ENCODE peak calls at places on chromosomes 12 and 14, in six cellular contexts. V is NCI-H1092 treated with DMSO at 0.1 percent for 48 hours, W is neural progenitor cell, X is iPS-NIHi11, S is GM03348, Z is naive B cell. Y is an unnamed sample.

GRCh38 chr12:71900091-71900490 is 38.6 kb upstream of the TPH2 start:
- DNase-seq in V (no peak), W (no peak), X (peak), S (peak), Z (no peak), Y (peak)

GRCh38 chr14:94383777-94384176 is 4.6 kb downstream of the SERPINA1 start:
- DNase-seq in V (no peak), W (no peak), X (no peak), S (no peak), Z (no peak), Y (no peak)

GRCh38 chr12:93571854-93572711 is at the start of gene SOCS2:
- DNase-seq in V (no peak), W (peak), X (peak), S (peak), Z (peak), Y (peak)

GRCh38 chr12:750356-751191 is 1.8 kb upstream of the WNK1 start:
- DNase-seq in V (peak), W (peak), X (no peak), S (no peak), Z (no peak), Y (no peak)

GRCh38 chr12:57626111-57626928 is 6.7 kb downstream of the B4GALNT1 start:
- DNase-seq in V (no peak), W (no peak), X (no peak), S (no peak), Z (no peak), Y (no peak)

GRCh38 chr14:50726372-50727107 is 58.4 kb upstream of the SAV1 start:
- DNase-seq in V (no peak), W (no peak), X (no peak), S (peak), Z (no peak), Y (peak)

GRCh38 chr12:47218191-47218654 is 138.5 kb upstream of the AMIGO2 start:
- DNase-seq in V (no peak), W (no peak), X (no peak), S (no peak), Z (no peak), Y (no peak)

GRCh38 chr14:60094306-60094897 is 2.7 kb downstream of the PCNX4 start:
- DNase-seq in V (no peak), W (peak), X (peak), S (peak), Z (no peak), Y (peak)

GRCh38 chr14:89418452-89418851 is 1.4 kb upstream of the FOXN3 start:
- DNase-seq in V (no peak), W (no peak), X (no peak), S (no peak), Z (no peak), Y (no peak)

GRCh38 chr14:33782923-33783322 is 168.0 kb downstream of the EGLN3 start:
- DNase-seq in V (no peak), W (peak), X (no peak), S (no peak), Z (no peak), Y (no peak)

GRCh38 chr12:3537916-3538690 is 47.1 kb downstream of the PRMT8 start:
- DNase-seq in V (peak), W (no peak), X (no peak), S (no peak), Z (no peak), Y (no peak)

GRCh38 chr14:101075801-101076413 is 172.4 kb upstream of the RTL1 start:
- DNase-seq in V (no peak), W (no peak), X (no peak), S (no peak), Z (no peak), Y (no peak)

GRCh38 chr12:117151195-117152031 is 38.9 kb downstream of the FBXO21 start:
- DNase-seq in V (no peak), W (peak), X (peak), S (peak), Z (no peak), Y (peak)

GRCh38 chr14:79051009-79051710 is 881.0 kb downstream of the NRXN3 start:
- DNase-seq in V (no peak), W (no peak), X (no peak), S (no peak), Z (no peak), Y (peak)

GRCh38 chr14:105450123-105450505 is 24.5 kb upstream of the CRIP2 start:
- DNase-seq in V (no peak), W (no peak), X (no peak), S (no peak), Z (no peak), Y (no peak)

GRCh38 chr14:55356913-55357312 is 54.7 kb downstream of the ATG14 start:
- DNase-seq in V (peak), W (no peak), X (no peak), S (no peak), Z (no peak), Y (no peak)

GRCh38 chr12:124548854-124549378 is 18.5 kb downstream of the NCOR2 start:
- DNase-seq in V (no peak), W (no peak), X (no peak), S (peak), Z (no peak), Y (peak)

GRCh38 chr12:6093764-6094163 is 30.7 kb downstream of the VWF start:
- DNase-seq in V (no peak), W (no peak), X (no peak), S (no peak), Z (no peak), Y (no peak)

GRCh38 chr12:18345021-18345735 is 83.9 kb downstream of the PIK3C2G start:
- DNase-seq in V (no peak), W (no peak), X (no peak), S (peak), Z (no peak), Y (no peak)

GRCh38 chr14:81655423-81656314 is 122.0 kb upstream of the SEL1L start:
- DNase-seq in V (no peak), W (no peak), X (peak), S (no peak), Z (no peak), Y (peak)

GRCh38 chr12:111457071-111457470 is 51.3 kb downstream of the SH2B3 start:
- DNase-seq in V (no peak), W (no peak), X (no peak), S (no peak), Z (no peak), Y (no peak)

GRCh38 chr12:70467476-70467875 is 101.4 kb downstream of the KCNMB4 start:
- DNase-seq in V (no peak), W (no peak), X (no peak), S (no peak), Z (no peak), Y (no peak)

GRCh38 chr12:59077153-59077930 is 157.0 kb upstream of the LRIG3 start:
- DNase-seq in V (no peak), W (peak), X (no peak), S (peak), Z (no peak), Y (no peak)

GRCh38 chr14:81519200-81519998 is 14.3 kb downstream of the SEL1L start:
- DNase-seq in V (no peak), W (no peak), X (no peak), S (no peak), Z (peak), Y (no peak)

GRCh38 chr12:38175538-38175937 is 141.0 kb upstream of the ALG10B start:
- DNase-seq in V (no peak), W (no peak), X (no peak), S (no peak), Z (no peak), Y (peak)

GRCh38 chr12:53268637-53269562 is 801 bp downstream of the ESPL1 start:
- DNase-seq in V (no peak), W (no peak), X (peak), S (peak), Z (no peak), Y (peak)

GRCh38 chr14:93084402-93084801 is 31.3 kb downstream of the ITPK1 start:
- DNase-seq in V (no peak), W (no peak), X (no peak), S (no peak), Z (no peak), Y (no peak)

GRCh38 chr14:68633131-68633991 is 159.5 kb downstream of the ZFP36L1 start:
- DNase-seq in V (peak), W (no peak), X (no peak), S (peak), Z (peak), Y (no peak)

GRCh38 chr12:18158774-18159557 is 69.0 kb upstream of the RERGL start:
- DNase-seq in V (no peak), W (peak), X (peak), S (peak), Z (peak), Y (peak)

GRCh38 chr12:6469092-6469491 is 1.4 kb downstream of the VAMP1 start:
- DNase-seq in V (no peak), W (no peak), X (no peak), S (no peak), Z (no peak), Y (no peak)

GRCh38 chr12:67811437-67812361 is 163.2 kb downstream of the DYRK2 start:
- DNase-seq in V (no peak), W (no peak), X (no peak), S (peak), Z (no peak), Y (peak)

GRCh38 chr12:45183263-45183662 is 32.6 kb upstream of the ANO6 start:
- DNase-seq in V (no peak), W (no peak), X (no peak), S (peak), Z (no peak), Y (no peak)

GRCh38 chr14:81067156-81067555 is 111.7 kb downstream of the TSHR start:
- DNase-seq in V (no peak), W (no peak), X (no peak), S (no peak), Z (no peak), Y (no peak)

GRCh38 chr14:21185506-21185905 is 29.6 kb upstream of the OR5AU1 start:
- DNase-seq in V (no peak), W (no peak), X (no peak), S (peak), Z (no peak), Y (peak)